ENCODE peak calls at places on chromosomes 4 and X, in nine cellular contexts. E is heart right ventricle, C is transverse colon, A is neuronal stem cell, I is sigmoid colon, O is fibroblast of mammary gland, F is foreskin fibroblast, Z is epithelial cell of esophagus, T is AG04449. S is an unnamed sample.

GRCh38 chr4:27270435-27270834 is 409.8 kb downstream of the STIM2 start:
- DNase-seq in E (no peak), C (no peak), A (no peak), I (no peak), O (no peak), F (no peak), Z (peak), T (no peak), S (no peak)

GRCh38 chrX:52346462-52347165 is 22.2 kb upstream of the XAGE2 start:
- DNase-seq in E (no peak), C (no peak), A (no peak), I (no peak), O (peak), F (peak), Z (peak), T (no peak), S (no peak)

GRCh38 chr4:47926667-47927258 is 12.4 kb upstream of the NFXL1 start:
- DNase-seq in E (peak), C (peak), A (peak), I (no peak), O (peak), F (peak), Z (peak), T (no peak), S (peak)

GRCh38 chrX:108224218-108224617 is 132.6 kb downstream of the ATG4A start:
- DNase-seq in E (no peak), C (no peak), A (no peak), I (no peak), O (no peak), F (peak), Z (no peak), T (no peak), S (no peak)

GRCh38 chr4:82790060-82790660 is 8.4 kb downstream of the SCD5 start:
- DNase-seq in E (no peak), C (no peak), A (no peak), I (no peak), O (no peak), F (no peak), Z (no peak), T (no peak), S (no peak)

GRCh38 chr4:107951551-107951950 is 20.2 kb downstream of the CYP2U1 start:
- DNase-seq in E (no peak), C (no peak), A (no peak), I (no peak), O (peak), F (peak), Z (peak), T (peak), S (peak)

GRCh38 chr4:125546272-125546671 is 231.5 kb downstream of the FAT4 start:
- DNase-seq in E (no peak), C (no peak), A (no peak), I (no peak), O (no peak), F (no peak), Z (no peak), T (no peak), S (no peak)

GRCh38 chrX:135740683-135741149 is 27.3 kb downstream of the CT45A3 start:
- DNase-seq in E (no peak), C (peak), A (no peak), I (no peak), O (no peak), F (no peak), Z (no peak), T (no peak), S (no peak)

GRCh38 chr4:104716584-104716983 is 221.9 kb upstream of the CXXC4 start:
- DNase-seq in E (no peak), C (no peak), A (no peak), I (no peak), O (no peak), F (no peak), Z (no peak), T (no peak), S (no peak)

GRCh38 chrX:2550288-2551020 is 49.7 kb upstream of the DHRSX start:
- DNase-seq in E (no peak), C (no peak), A (no peak), I (no peak), O (no peak), F (peak), Z (no peak), T (no peak), S (no peak)

GRCh38 chr4:184693056-184693455 is 40.8 kb downstream of the CENPU start:
- DNase-seq in E (no peak), C (no peak), A (no peak), I (no peak), O (no peak), F (peak), Z (no peak), T (peak), S (no peak)

GRCh38 chr4:130110760-130111159 is 1014.8 kb downstream of the C4orf33 start:
- DNase-seq in E (no peak), C (no peak), A (no peak), I (no peak), O (no peak), F (no peak), Z (no peak), T (no peak), S (no peak)

GRCh38 chr4:107824367-107825071 is at the start of gene SGMS2:
- DNase-seq in E (peak), C (peak), A (peak), I (peak), O (peak), F (peak), Z (peak), T (peak), S (peak)

GRCh38 chr4:168605411-168605810 is 108.6 kb downstream of the PALLD start:
- DNase-seq in E (no peak), C (no peak), A (peak), I (no peak), O (peak), F (peak), Z (peak), T (no peak), S (no peak)

GRCh38 chr4:147860960-147861359 is 129.1 kb downstream of the ARHGAP10 start:
- DNase-seq in E (no peak), C (no peak), A (no peak), I (peak), O (no peak), F (peak), Z (no peak), T (no peak), S (no peak)

GRCh38 chr4:24686866-24687672 is 102.7 kb upstream of the DHX15 start:
- DNase-seq in E (no peak), C (peak), A (peak), I (no peak), O (peak), F (peak), Z (peak), T (no peak), S (no peak)

GRCh38 chr4:89256203-89256800 is 51.3 kb downstream of the GPRIN3 start:
- DNase-seq in E (no peak), C (no peak), A (no peak), I (no peak), O (no peak), F (no peak), Z (no peak), T (no peak), S (no peak)

GRCh38 chrX:133921764-133922389 is 63.5 kb downstream of the GPC3 start:
- DNase-seq in E (peak), C (peak), A (peak), I (no peak), O (peak), F (peak), Z (peak), T (no peak), S (no peak)

GRCh38 chr4:138330531-138330930 is 88.4 kb upstream of the SLC7A11 start:
- DNase-seq in E (no peak), C (no peak), A (no peak), I (no peak), O (peak), F (no peak), Z (no peak), T (no peak), S (no peak)
- H3K4me3 ChIP-seq in E (no peak), C (no peak), A (no peak), I (no peak), O (no peak), F (no peak), Z (no peak), T (no peak), S (no peak)

DNA sequence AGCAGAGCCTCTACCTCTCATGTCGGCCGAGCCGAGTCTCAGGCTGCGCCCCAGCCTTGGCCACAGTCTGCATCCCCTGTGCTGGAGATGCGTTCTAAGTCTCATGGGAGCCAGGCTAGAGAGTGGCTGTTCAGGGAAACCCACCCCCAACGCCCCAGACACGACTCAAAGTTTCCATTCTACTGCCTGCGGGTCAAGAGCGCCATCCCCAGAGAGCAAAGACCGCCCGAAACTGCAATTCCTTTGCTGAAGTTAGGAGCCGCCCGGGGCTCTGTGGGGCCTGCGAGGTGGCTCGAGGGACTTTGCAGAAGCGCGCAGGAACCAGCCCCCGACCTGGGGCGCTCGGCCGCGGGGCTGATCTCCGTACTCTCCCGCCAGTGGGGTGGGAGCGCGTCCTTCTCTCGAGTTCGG is 10.0 kb upstream of the ELF4 start:
- DNase-seq in E (peak), C (no peak), A (no peak), I (no peak), O (no peak), F (peak), Z (no peak), T (no peak), S (no peak)
- H3K4me3 ChIP-seq in E (peak), C (no peak), A (peak), I (peak), O (peak), F (peak), Z (peak), T (peak), S (peak)

GRCh38 chr4:40316333-40316781 is 18.8 kb upstream of the CHRNA9 start:
- DNase-seq in E (no peak), C (no peak), A (no peak), I (peak), O (peak), F (peak), Z (peak), T (peak), S (peak)
- H3K4me3 ChIP-seq in E (peak), C (no peak), A (no peak), I (no peak), O (peak), F (peak), Z (peak), T (peak), S (peak)

GRCh38 chr4:153346031-153346430 is 1.5 kb downstream of the MND1 start:
- DNase-seq in E (no peak), C (no peak), A (no peak), I (no peak), O (no peak), F (no peak), Z (no peak), T (no peak), S (no peak)

GRCh38 chr4:153348006-153348405 is 3.5 kb downstream of the MND1 start:
- DNase-seq in E (no peak), C (no peak), A (no peak), I (no peak), O (no peak), F (no peak), Z (no peak), T (no peak), S (no peak)

GRCh38 chr4:153347117-153347516 is 2.6 kb downstream of the MND1 start:
- DNase-seq in E (no peak), C (no peak), A (no peak), I (no peak), O (no peak), F (no peak), Z (no peak), T (no peak), S (no peak)

GRCh38 chr4:153345011-153345981 is 808 bp downstream of the MND1 start:
- DNase-seq in E (peak), C (peak), A (peak), I (peak), O (peak), F (peak), Z (peak), T (no peak), S (no peak)

GRCh38 chr4:153346563-153346962 is 2.1 kb downstream of the MND1 start:
- DNase-seq in E (no peak), C (no peak), A (peak), I (no peak), O (no peak), F (peak), Z (no peak), T (no peak), S (no peak)
- H3K4me3 ChIP-seq in E (no peak), C (no peak), A (no peak), I (no peak), O (no peak), F (no peak), Z (no peak), T (no peak), S (no peak)

GRCh38 chr4:90718926-90719325 is 591.7 kb downstream of the CCSER1 start:
- DNase-seq in E (no peak), C (no peak), A (no peak), I (no peak), O (no peak), F (no peak), Z (no peak), T (no peak), S (no peak)
- H3K4me3 ChIP-seq in E (no peak), C (no peak), A (no peak), I (no peak), O (no peak), F (no peak), Z (no peak), T (no peak), S (no peak)

DNA sequence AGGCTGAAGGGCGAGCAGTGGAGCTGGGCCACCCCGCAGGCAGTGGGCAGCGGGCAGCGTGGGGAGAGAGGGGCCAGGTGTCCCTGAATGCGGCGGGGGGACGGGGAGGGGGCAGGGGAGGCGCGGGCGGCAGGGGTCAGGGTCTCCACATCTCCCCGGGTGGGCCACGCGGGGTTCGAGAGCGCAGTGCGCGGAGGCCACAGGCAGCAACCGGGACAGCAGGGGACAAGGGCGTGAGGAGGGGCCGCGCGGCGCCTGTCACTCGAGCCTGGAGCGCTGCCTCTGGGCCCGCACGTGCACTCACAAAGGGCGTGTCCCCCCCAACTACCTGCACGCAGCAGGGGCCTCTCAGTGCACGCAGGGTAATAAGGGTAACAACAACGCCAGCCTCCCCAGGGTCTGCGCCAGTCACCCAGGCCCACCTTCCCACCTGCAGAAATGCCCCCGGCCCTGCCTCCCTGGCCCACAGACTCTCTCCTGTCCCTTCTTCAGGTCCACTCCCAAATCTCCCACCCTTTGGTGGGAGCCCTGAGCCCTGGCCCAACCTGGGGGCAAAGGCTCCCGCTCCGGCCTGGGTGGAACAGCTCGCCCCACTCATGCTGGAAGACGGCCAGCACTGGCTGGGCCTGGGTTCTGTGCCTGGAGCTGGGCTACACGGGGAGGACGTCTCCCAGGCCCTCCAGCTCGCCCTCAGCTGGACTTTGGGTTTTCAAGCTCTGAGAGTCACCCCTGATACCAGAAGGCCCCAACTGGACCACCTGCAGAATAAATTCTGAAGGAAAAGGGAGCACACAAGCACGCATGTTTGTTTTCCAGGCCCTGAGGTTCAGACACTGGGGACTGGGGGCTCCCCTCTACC is 53.2 kb downstream of the ZFYVE28 start:
- DNase-seq in E (no peak), C (no peak), A (no peak), I (peak), O (no peak), F (no peak), Z (no peak), T (no peak), S (no peak)
- H3K4me3 ChIP-seq in E (peak), C (peak), A (no peak), I (peak), O (peak), F (peak), Z (peak), T (peak), S (peak)